ENCODE peak calls at places on chromosome 15, in five cellular contexts. P is Caco-2, A is fibroblast of lung, W is AG04449, T is IMR-90. Z is an unnamed sample.

GRCh38 chr15:71054286-71054952 is 60.9 kb upstream of the THSD4 start:
- DNase-seq in P (no peak), A (peak), W (no peak), T (peak), Z (peak)

GRCh38 chr15:45732544-45733130 is 97.8 kb downstream of the SQOR start:
- DNase-seq in P (no peak), A (no peak), W (no peak), T (no peak), Z (no peak)

GRCh38 chr15:26125664-26126063 is 262.5 kb upstream of the ATP10A start:
- DNase-seq in P (no peak), A (no peak), W (no peak), T (no peak), Z (no peak)

GRCh38 chr15:29942144-29942543 is 119.9 kb upstream of the TJP1 start:
- DNase-seq in P (no peak), A (no peak), W (no peak), T (no peak), Z (peak)

GRCh38 chr15:101011582-101011981 is 92.4 kb downstream of the LRRK1 start:
- DNase-seq in P (no peak), A (peak), W (no peak), T (no peak), Z (no peak)

GRCh38 chr15:86834115-86834863 is 754.6 kb downstream of the AGBL1 start:
- DNase-seq in P (no peak), A (no peak), W (no peak), T (no peak), Z (no peak)

GRCh38 chr15:42456971-42457370 is 34.0 kb downstream of the ZNF106 start:
- DNase-seq in P (no peak), A (peak), W (no peak), T (no peak), Z (peak)

GRCh38 chr15:88658070-88658965 is 19.5 kb downstream of the ISG20 start:
- DNase-seq in P (no peak), A (no peak), W (no peak), T (no peak), Z (no peak)

GRCh38 chr15:38215707-38216106 is 36.9 kb upstream of the SPRED1 start:
- DNase-seq in P (no peak), A (peak), W (no peak), T (no peak), Z (no peak)

GRCh38 chr15:78906310-78906608 is 33.6 kb downstream of the MORF4L1 start:
- DNase-seq in P (no peak), A (peak), W (peak), T (peak), Z (peak)

GRCh38 chr15:78358114-78358513 is 18.0 kb downstream of the CRABP1 start:
- DNase-seq in P (peak), A (no peak), W (no peak), T (no peak), Z (peak)

GRCh38 chr15:33309602-33310276 is 1.0 kb upstream of the RYR3 start:
- DNase-seq in P (no peak), A (no peak), W (no peak), T (no peak), Z (peak)

GRCh38 chr15:70474367-70474681 is 289.0 kb downstream of the UACA start:
- DNase-seq in P (no peak), A (no peak), W (no peak), T (no peak), Z (no peak)

GRCh38 chr15:32909431-32909830 is 191.6 kb downstream of the GREM1 start:
- DNase-seq in P (no peak), A (peak), W (peak), T (peak), Z (peak)

GRCh38 chr15:98649996-98650870 is 1.9 kb downstream of the IGF1R start:
- DNase-seq in P (no peak), A (peak), W (no peak), T (peak), Z (peak)

GRCh38 chr15:34359416-34359815 is 7.6 kb downstream of the LPCAT4 start:
- DNase-seq in P (no peak), A (no peak), W (no peak), T (no peak), Z (no peak)

GRCh38 chr15:65338366-65338765 is 33.9 kb downstream of the RNU5B-1 start:
- DNase-seq in P (no peak), A (no peak), W (no peak), T (no peak), Z (no peak)

GRCh38 chr15:99241752-99242151 is 7.6 kb downstream of the TTC23 start:
- DNase-seq in P (no peak), A (no peak), W (no peak), T (no peak), Z (no peak)

GRCh38 chr15:101056366-101057334 is 137.5 kb downstream of the LRRK1 start:
- DNase-seq in P (no peak), A (no peak), W (no peak), T (no peak), Z (no peak)

GRCh38 chr15:67981118-67981685 is 72.9 kb upstream of the PIAS1 start:
- DNase-seq in P (no peak), A (no peak), W (no peak), T (no peak), Z (no peak)

GRCh38 chr15:56631765-56632164 is 101.5 kb downstream of the ZNF280D start:
- DNase-seq in P (no peak), A (no peak), W (no peak), T (no peak), Z (peak)

GRCh38 chr15:59976480-59976879 is 27.6 kb upstream of the FOXB1 start:
- DNase-seq in P (no peak), A (no peak), W (no peak), T (no peak), Z (no peak)

GRCh38 chr15:89903015-89903857 is 9.4 kb upstream of the AP3S2 start:
- DNase-seq in P (no peak), A (no peak), W (no peak), T (no peak), Z (no peak)

GRCh38 chr15:62999923-63000484 is 42.5 kb upstream of the TPM1 start:
- DNase-seq in P (no peak), A (no peak), W (no peak), T (no peak), Z (no peak)

GRCh38 chr15:65033659-65034269 is 4.3 kb upstream of the MTFMT start:
- DNase-seq in P (peak), A (peak), W (no peak), T (peak), Z (peak)

GRCh38 chr15:70596354-70597055 is 166.9 kb downstream of the UACA start:
- DNase-seq in P (no peak), A (peak), W (peak), T (peak), Z (peak)

GRCh38 chr15:99117563-99118257 is 12.8 kb downstream of the SYNM start:
- DNase-seq in P (no peak), A (no peak), W (no peak), T (no peak), Z (no peak)

GRCh38 chr15:73371812-73372211 is 3.1 kb upstream of the HCN4 start:
- DNase-seq in P (no peak), A (no peak), W (no peak), T (no peak), Z (no peak)

GRCh38 chr15:58440181-58440910 is 8.6 kb downstream of the LIPC start:
- DNase-seq in P (no peak), A (peak), W (no peak), T (peak), Z (no peak)

GRCh38 chr15:51866161-51866560 is 36.7 kb downstream of the TMOD3 start:
- DNase-seq in P (no peak), A (no peak), W (no peak), T (no peak), Z (no peak)

GRCh38 chr15:21261396-21261964 is 178.8 kb downstream of the POTEB3 start:
- DNase-seq in P (no peak), A (no peak), W (no peak), T (no peak), Z (no peak)

GRCh38 chr15:84949845-84950569 is 31.6 kb upstream of the PDE8A start:
- DNase-seq in P (no peak), A (peak), W (no peak), T (no peak), Z (no peak)

GRCh38 chr15:91291673-91292072 is 191.6 kb downstream of the SV2B start:
- DNase-seq in P (no peak), A (no peak), W (no peak), T (peak), Z (peak)

GRCh38 chr15:85754993-85755392 is 39.7 kb downstream of the KLHL25 start:
- DNase-seq in P (peak), A (no peak), W (no peak), T (peak), Z (no peak)

GRCh38 chr15:95609096-95609495 is 721.4 kb upstream of the NR2F2 start:
- DNase-seq in P (no peak), A (no peak), W (no peak), T (peak), Z (peak)

GRCh38 chr15:93829115-93829849 is 402.1 kb upstream of the MCTP2 start:
- DNase-seq in P (peak), A (peak), W (peak), T (no peak), Z (peak)

GRCh38 chr15:51780636-51781035 is 29.2 kb downstream of the TMOD2 start:
- DNase-seq in P (no peak), A (no peak), W (no peak), T (peak), Z (peak)

GRCh38 chr15:77186518-77187095 is 115.7 kb upstream of the TSPAN3 start:
- DNase-seq in P (no peak), A (peak), W (no peak), T (peak), Z (peak)
- TF ChIP-seq CTCF in P (peak), A (peak), W (peak), T (peak), Z (peak)

GRCh38 chr15:31358957-31359721 is 32.5 kb downstream of the KLF13 start:
- DNase-seq in P (no peak), A (no peak), W (no peak), T (no peak), Z (no peak)
- H3K4me3 ChIP-seq in P (no peak), A (no peak), W (no peak), T (no peak), Z (no peak)

DNA sequence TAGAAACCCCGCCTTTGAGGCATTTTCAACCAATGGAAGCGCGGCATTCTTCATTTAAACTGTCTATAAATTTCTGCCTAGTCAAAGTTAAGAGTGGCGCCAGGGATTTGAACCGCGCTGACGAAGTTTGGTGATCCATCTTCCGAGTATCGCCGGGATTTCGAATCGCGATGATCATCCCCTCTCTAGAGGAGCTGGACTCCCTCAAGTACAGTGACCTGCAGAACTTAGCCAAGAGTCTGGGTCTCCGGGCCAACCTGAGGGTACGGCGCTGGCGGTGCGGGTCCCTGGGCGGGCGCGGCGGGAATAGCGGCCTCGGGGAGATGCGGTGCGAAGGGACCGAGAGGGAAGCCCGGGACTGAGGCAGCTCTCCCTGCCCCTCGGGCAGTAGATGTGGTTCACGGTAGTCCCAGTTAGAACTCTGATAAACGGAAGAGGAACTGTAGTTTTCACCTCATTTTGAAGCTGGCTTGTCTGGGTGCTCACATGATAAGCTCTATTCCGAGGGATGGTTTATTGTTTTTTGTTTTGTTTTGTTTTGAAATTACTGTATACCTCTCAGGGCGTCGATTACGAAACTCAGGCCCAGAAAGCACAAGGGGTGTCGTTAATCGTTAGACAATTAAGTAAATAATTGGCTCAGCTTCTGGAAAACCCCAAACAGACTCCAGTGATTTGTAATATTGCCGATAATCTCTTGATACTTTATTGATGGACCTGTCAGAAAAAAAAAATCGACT is at the start of gene NUSAP1:
- DNase-seq in P (no peak), A (no peak), W (no peak), T (no peak), Z (peak)
- TF ChIP-seq CTCF in P (no peak), A (no peak), W (no peak), T (no peak), Z (no peak)

GRCh38 chr15:83283813-83284562 is 476 bp downstream of the BNC1 start:
- DNase-seq in P (no peak), A (peak), W (no peak), T (no peak), Z (peak)
- H3K4me3 ChIP-seq in P (no peak), A (peak), W (peak), T (peak), Z (peak)

GRCh38 chr15:44593042-44593736 is 56.2 kb downstream of the EIF3J start:
- DNase-seq in P (no peak), A (no peak), W (no peak), T (no peak), Z (peak)
- TF ChIP-seq CTCF in P (peak), A (peak), W (peak), T (peak), Z (peak)

GRCh38 chr15:66713843-66714508 is 11.9 kb downstream of the SMAD6 start:
- DNase-seq in P (no peak), A (no peak), W (no peak), T (no peak), Z (no peak)
- H3K4me3 ChIP-seq in P (no peak), A (no peak), W (no peak), T (no peak), Z (no peak)

GRCh38 chr15:74725845-74726773 is 781 bp upstream of the CYP1A1 start:
- DNase-seq in P (peak), A (no peak), W (no peak), T (no peak), Z (peak)
- TF ChIP-seq CTCF in P (no peak), A (no peak), W (no peak), T (no peak), Z (no peak)